ENCODE peak calls at places on chromosomes 16 and 17, in eight cellular contexts. One of them, this sample, is unnamed.

GRCh38 chr17:7652659-7653343 is 2.1 kb downstream of the ATP1B2 start:
- DNase-seq in cerebellum: peak
- DNase-seq in A172: no peak
- DNase-seq in adrenal gland: no peak
- DNase-seq in KG1: no peak
- DNase-seq in Calu3: no peak
- DNase-seq in H7: peak
- DNase-seq in stimulated activated CD8-positive, alpha-beta memory T cell treated with anti-CD3 and anti-CD28 coated beads, Interleukin-12 subunit alpha, Interleukin-12 subunit beta, amount 100 ng/mL, for 4 hours: no peak
- DNase-seq in this sample: no peak

GRCh38 chr17:47720754-47721533 is 12.1 kb upstream of the TBX21 start:
- DNase-seq in cerebellum: no peak
- DNase-seq in A172: peak
- DNase-seq in adrenal gland: no peak
- DNase-seq in KG1: no peak
- DNase-seq in Calu3: peak
- DNase-seq in H7: peak
- DNase-seq in stimulated activated CD8-positive, alpha-beta memory T cell treated with anti-CD3 and anti-CD28 coated beads, Interleukin-12 subunit alpha, Interleukin-12 subunit beta, amount 100 ng/mL, for 4 hours: peak
- DNase-seq in this sample: no peak

GRCh38 chr16:26985100-26986065 is 81.3 kb upstream of the C16orf82 start:
- DNase-seq in cerebellum: no peak
- DNase-seq in A172: no peak
- DNase-seq in adrenal gland: no peak
- DNase-seq in KG1: no peak
- DNase-seq in Calu3: no peak
- DNase-seq in H7: peak
- DNase-seq in stimulated activated CD8-positive, alpha-beta memory T cell treated with anti-CD3 and anti-CD28 coated beads, Interleukin-12 subunit alpha, Interleukin-12 subunit beta, amount 100 ng/mL, for 4 hours: no peak
- DNase-seq in this sample: no peak

GRCh38 chr17:74339537-74340195 is 13.6 kb downstream of the KIF19 start:
- DNase-seq in cerebellum: no peak
- DNase-seq in A172: no peak
- DNase-seq in adrenal gland: no peak
- DNase-seq in KG1: no peak
- DNase-seq in Calu3: no peak
- DNase-seq in H7: no peak
- DNase-seq in stimulated activated CD8-positive, alpha-beta memory T cell treated with anti-CD3 and anti-CD28 coated beads, Interleukin-12 subunit alpha, Interleukin-12 subunit beta, amount 100 ng/mL, for 4 hours: no peak
- DNase-seq in this sample: no peak

GRCh38 chr16:1090620-1091587 is 5.1 kb downstream of the C1QTNF8 start:
- DNase-seq in cerebellum: no peak
- DNase-seq in A172: no peak
- DNase-seq in adrenal gland: peak
- DNase-seq in KG1: no peak
- DNase-seq in Calu3: no peak
- DNase-seq in H7: peak
- DNase-seq in stimulated activated CD8-positive, alpha-beta memory T cell treated with anti-CD3 and anti-CD28 coated beads, Interleukin-12 subunit alpha, Interleukin-12 subunit beta, amount 100 ng/mL, for 4 hours: no peak
- DNase-seq in this sample: peak

GRCh38 chr17:15884731-15885130 is 60.2 kb upstream of the ADORA2B start:
- DNase-seq in cerebellum: no peak
- DNase-seq in A172: peak
- DNase-seq in adrenal gland: no peak
- DNase-seq in KG1: no peak
- DNase-seq in Calu3: no peak
- DNase-seq in H7: no peak
- DNase-seq in stimulated activated CD8-positive, alpha-beta memory T cell treated with anti-CD3 and anti-CD28 coated beads, Interleukin-12 subunit alpha, Interleukin-12 subunit beta, amount 100 ng/mL, for 4 hours: no peak
- DNase-seq in this sample: no peak

GRCh38 chr16:52435573-52435972 is 111.4 kb downstream of the TOX3 start:
- DNase-seq in cerebellum: no peak
- DNase-seq in A172: no peak
- DNase-seq in adrenal gland: peak
- DNase-seq in KG1: no peak
- DNase-seq in Calu3: no peak
- DNase-seq in H7: no peak
- DNase-seq in stimulated activated CD8-positive, alpha-beta memory T cell treated with anti-CD3 and anti-CD28 coated beads, Interleukin-12 subunit alpha, Interleukin-12 subunit beta, amount 100 ng/mL, for 4 hours: no peak
- DNase-seq in this sample: no peak

GRCh38 chr16:59459811-59460210 is 725.7 kb upstream of the GOT2 start:
- DNase-seq in cerebellum: no peak
- DNase-seq in A172: peak
- DNase-seq in adrenal gland: no peak
- DNase-seq in KG1: no peak
- DNase-seq in Calu3: no peak
- DNase-seq in H7: no peak
- DNase-seq in stimulated activated CD8-positive, alpha-beta memory T cell treated with anti-CD3 and anti-CD28 coated beads, Interleukin-12 subunit alpha, Interleukin-12 subunit beta, amount 100 ng/mL, for 4 hours: no peak
- DNase-seq in this sample: no peak

GRCh38 chr17:9958586-9959281 is 53.7 kb upstream of the RCVRN start:
- DNase-seq in cerebellum: peak
- DNase-seq in A172: no peak
- DNase-seq in adrenal gland: no peak
- DNase-seq in KG1: no peak
- DNase-seq in Calu3: no peak
- DNase-seq in H7: peak
- DNase-seq in stimulated activated CD8-positive, alpha-beta memory T cell treated with anti-CD3 and anti-CD28 coated beads, Interleukin-12 subunit alpha, Interleukin-12 subunit beta, amount 100 ng/mL, for 4 hours: no peak
- DNase-seq in this sample: no peak

GRCh38 chr17:6487243-6488007 is 43.2 kb downstream of the PIMREG start:
- DNase-seq in cerebellum: peak
- DNase-seq in A172: no peak
- DNase-seq in adrenal gland: peak
- DNase-seq in KG1: no peak
- DNase-seq in Calu3: no peak
- DNase-seq in H7: peak
- DNase-seq in stimulated activated CD8-positive, alpha-beta memory T cell treated with anti-CD3 and anti-CD28 coated beads, Interleukin-12 subunit alpha, Interleukin-12 subunit beta, amount 100 ng/mL, for 4 hours: no peak
- DNase-seq in this sample: peak

GRCh38 chr17:58398574-58399266 is 18.6 kb downstream of the RNF43 start:
- DNase-seq in cerebellum: no peak
- DNase-seq in A172: no peak
- DNase-seq in adrenal gland: no peak
- DNase-seq in KG1: no peak
- DNase-seq in Calu3: no peak
- DNase-seq in H7: no peak
- DNase-seq in stimulated activated CD8-positive, alpha-beta memory T cell treated with anti-CD3 and anti-CD28 coated beads, Interleukin-12 subunit alpha, Interleukin-12 subunit beta, amount 100 ng/mL, for 4 hours: no peak
- DNase-seq in this sample: no peak

GRCh38 chr16:57556941-57557541 is 14.6 kb downstream of the ADGRG5 start:
- DNase-seq in cerebellum: no peak
- DNase-seq in A172: no peak
- DNase-seq in adrenal gland: peak
- DNase-seq in KG1: no peak
- DNase-seq in Calu3: no peak
- DNase-seq in H7: no peak
- DNase-seq in stimulated activated CD8-positive, alpha-beta memory T cell treated with anti-CD3 and anti-CD28 coated beads, Interleukin-12 subunit alpha, Interleukin-12 subunit beta, amount 100 ng/mL, for 4 hours: no peak
- DNase-seq in this sample: no peak

GRCh38 chr17:11511696-11512095 is 86.6 kb upstream of the DNAH9 start:
- DNase-seq in cerebellum: no peak
- DNase-seq in A172: no peak
- DNase-seq in adrenal gland: peak
- DNase-seq in KG1: no peak
- DNase-seq in Calu3: no peak
- DNase-seq in H7: no peak
- DNase-seq in stimulated activated CD8-positive, alpha-beta memory T cell treated with anti-CD3 and anti-CD28 coated beads, Interleukin-12 subunit alpha, Interleukin-12 subunit beta, amount 100 ng/mL, for 4 hours: no peak
- DNase-seq in this sample: no peak